ENCODE peak calls at places on chromosomes 7 and 10, in seven cellular contexts. A is psoas muscle, E is right atrium auricular region, U is foreskin fibroblast, O is cardiac muscle cell, W is upper lobe of right lung, C is D721Med. I is an unnamed sample.

GRCh38 chr10:50567384-50567783 is 56.4 kb downstream of the SGMS1 start:
- DNase-seq in A (no peak), E (no peak), U (no peak), O (no peak), W (no peak), C (no peak), I (no peak)

GRCh38 chr7:101169110-101169837 is 3.9 kb upstream of the VGF start:
- DNase-seq in A (no peak), E (no peak), U (peak; percentile 21), O (no peak), W (no peak), C (no peak), I (no peak)

GRCh38 chr7:75629042-75629441 is 109.7 kb downstream of the HIP1 start:
- DNase-seq in A (no peak), E (no peak), U (no peak), O (peak; percentile 35), W (no peak), C (no peak), I (no peak)

GRCh38 chr7:7653568-7654187 is 13.1 kb downstream of the UMAD1 start:
- DNase-seq in A (no peak), E (no peak), U (peak; percentile 18), O (peak; percentile 40), W (no peak), C (no peak), I (no peak)

GRCh38 chr7:147298611-147299043 is 1182.0 kb downstream of the CNTNAP2 start:
- DNase-seq in A (no peak), E (no peak), U (no peak), O (no peak), W (no peak), C (no peak), I (no peak)

GRCh38 chr7:44768663-44769361 is 20.2 kb downstream of the ZMIZ2 start:
- DNase-seq in A (no peak), E (no peak), U (peak; percentile 22), O (no peak), W (no peak), C (no peak), I (no peak)

GRCh38 chr10:29204119-29204518 is 84.8 kb upstream of the LYZL1 start:
- DNase-seq in A (no peak), E (no peak), U (no peak), O (peak; percentile 37), W (no peak), C (no peak), I (no peak)

GRCh38 chr7:28383949-28384348 is 28.4 kb upstream of the CREB5 start:
- DNase-seq in A (no peak), E (no peak), U (no peak), O (no peak), W (no peak), C (no peak), I (no peak)

GRCh38 chr10:30671011-30671616 is 41.6 kb upstream of the LYZL2 start:
- DNase-seq in A (no peak), E (no peak), U (peak; percentile 89), O (peak; percentile 72), W (no peak), C (no peak), I (no peak)

GRCh38 chr7:121420976-121421375 is 24.9 kb upstream of the FAM3C start:
- DNase-seq in A (no peak), E (no peak), U (no peak), O (no peak), W (no peak), C (no peak), I (no peak)

GRCh38 chr7:155316427-155317113 is 18.9 kb downstream of the INSIG1 start:
- DNase-seq in A (no peak), E (no peak), U (peak; percentile 25), O (no peak), W (no peak), C (no peak), I (no peak)

GRCh38 chr10:110544958-110545537 is 22.4 kb upstream of the SMC3 start:
- DNase-seq in A (no peak), E (no peak), U (peak; percentile 64), O (no peak), W (no peak), C (no peak), I (no peak)

GRCh38 chr7:25951414-25952276 is 200.4 kb upstream of the NFE2L3 start:
- DNase-seq in A (no peak), E (no peak), U (peak; percentile 27), O (no peak), W (no peak), C (no peak), I (peak; percentile 66)

GRCh38 chr10:63698815-63699205 is 177.6 kb downstream of the REEP3 start:
- DNase-seq in A (no peak), E (no peak), U (no peak), O (no peak), W (no peak), C (no peak), I (no peak)

GRCh38 chr7:138579136-138579535 is 119.1 kb downstream of the TRIM24 start:
- DNase-seq in A (no peak), E (no peak), U (no peak), O (no peak), W (no peak), C (no peak), I (no peak)

GRCh38 chr10:112799726-112800510 is 150.1 kb upstream of the TCF7L2 start:
- DNase-seq in A (no peak), E (no peak), U (no peak), O (no peak), W (no peak), C (no peak), I (no peak)

GRCh38 chr10:98642281-98642680 is 195.5 kb upstream of the HPS1 start:
- DNase-seq in A (no peak), E (no peak), U (no peak), O (no peak), W (no peak), C (no peak), I (no peak)

GRCh38 chr10:129956902-129957673 is 7.0 kb downstream of the EBF3 start:
- DNase-seq in A (no peak), E (no peak), U (no peak), O (no peak), W (no peak), C (no peak), I (no peak)

GRCh38 chr10:58384095-58384494 is 1.1 kb upstream of the TFAM start:
- DNase-seq in A (no peak), E (no peak), U (no peak), O (no peak), W (no peak), C (no peak), I (no peak)

GRCh38 chr10:120981601-120982381 is 130.6 kb downstream of the WDR11 start:
- DNase-seq in A (no peak), E (no peak), U (no peak), O (no peak), W (no peak), C (no peak), I (no peak)

GRCh38 chr10:101217450-101218281 is 11.6 kb downstream of the LBX1 start:
- DNase-seq in A (no peak), E (no peak), U (peak; percentile 49), O (peak; percentile 89), W (no peak), C (peak; percentile 62), I (no peak)

GRCh38 chr7:88095-88926 is 104.1 kb upstream of the FAM20C start:
- DNase-seq in A (no peak), E (no peak), U (no peak), O (peak; percentile 36), W (no peak), C (no peak), I (peak; percentile 55)
- TF ChIP-seq CTCF in A (no peak), E (no peak), U (no peak), O (no peak), W (no peak), C (no peak), I (no peak)

DNA sequence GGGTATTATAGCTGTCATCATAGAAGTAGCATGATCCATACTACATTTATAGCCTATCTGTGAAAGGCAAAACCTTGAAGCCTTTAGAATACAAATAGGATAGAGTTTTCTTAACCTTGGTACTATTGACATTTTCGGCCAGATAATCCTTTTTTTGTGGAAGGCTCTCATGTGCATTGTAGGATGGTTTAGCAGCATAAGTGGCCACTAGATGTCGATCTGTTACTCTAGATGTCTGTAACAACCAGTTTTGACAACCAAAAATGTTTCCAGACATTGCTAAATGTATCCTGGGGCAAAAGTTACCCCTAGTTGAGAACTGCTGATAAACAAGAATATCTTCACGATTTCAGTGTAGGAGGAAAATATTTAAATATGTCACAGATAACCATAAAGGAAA is 319.4 kb upstream of the GALNT17 start:
- DNase-seq in A (no peak), E (no peak), U (no peak), O (no peak), W (no peak), C (no peak), I (no peak)
- TF ChIP-seq CTCF in A (no peak), E (no peak), U (no peak), O (no peak), W (no peak), C (peak; percentile 26), I (no peak)

DNA sequence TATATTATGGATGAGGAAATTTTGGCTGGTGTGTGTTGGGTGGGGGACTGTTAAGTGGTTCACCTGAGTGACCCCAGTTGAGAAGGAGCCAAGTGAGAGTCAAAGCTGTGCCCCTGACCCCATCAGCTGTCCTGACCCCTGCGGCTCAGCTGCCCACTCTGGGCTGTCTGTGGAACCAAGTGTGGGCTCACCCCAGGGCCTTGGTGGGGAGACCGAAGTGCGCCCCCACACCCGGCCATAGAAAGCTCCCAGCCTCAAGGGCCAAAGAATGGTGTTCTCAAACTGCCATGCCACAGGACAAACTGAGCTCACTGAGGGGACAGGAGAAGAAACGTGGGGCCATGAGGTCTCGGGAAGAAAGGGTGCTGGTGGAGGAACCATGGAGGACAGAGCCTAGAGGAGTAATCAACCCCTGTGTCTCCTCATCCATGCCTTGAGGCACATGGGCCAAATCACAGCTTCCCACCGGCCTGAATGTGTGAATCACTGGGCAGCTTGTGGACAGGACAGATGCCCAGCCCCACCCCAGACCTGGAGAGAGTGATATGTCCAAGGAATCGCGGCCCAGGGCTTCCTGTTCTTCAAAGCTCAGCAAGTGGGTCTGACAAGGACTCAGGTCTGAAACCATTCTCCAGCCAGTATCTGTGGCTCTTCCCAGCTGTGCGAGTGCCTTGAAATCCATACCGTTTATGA is 86.2 kb upstream of the CACUL1 start:
- DNase-seq in A (no peak), E (no peak), U (no peak), O (no peak), W (no peak), C (no peak), I (no peak)
- TF ChIP-seq CTCF in A (no peak), E (no peak), U (no peak), O (no peak), W (no peak), C (no peak), I (no peak)

DNA sequence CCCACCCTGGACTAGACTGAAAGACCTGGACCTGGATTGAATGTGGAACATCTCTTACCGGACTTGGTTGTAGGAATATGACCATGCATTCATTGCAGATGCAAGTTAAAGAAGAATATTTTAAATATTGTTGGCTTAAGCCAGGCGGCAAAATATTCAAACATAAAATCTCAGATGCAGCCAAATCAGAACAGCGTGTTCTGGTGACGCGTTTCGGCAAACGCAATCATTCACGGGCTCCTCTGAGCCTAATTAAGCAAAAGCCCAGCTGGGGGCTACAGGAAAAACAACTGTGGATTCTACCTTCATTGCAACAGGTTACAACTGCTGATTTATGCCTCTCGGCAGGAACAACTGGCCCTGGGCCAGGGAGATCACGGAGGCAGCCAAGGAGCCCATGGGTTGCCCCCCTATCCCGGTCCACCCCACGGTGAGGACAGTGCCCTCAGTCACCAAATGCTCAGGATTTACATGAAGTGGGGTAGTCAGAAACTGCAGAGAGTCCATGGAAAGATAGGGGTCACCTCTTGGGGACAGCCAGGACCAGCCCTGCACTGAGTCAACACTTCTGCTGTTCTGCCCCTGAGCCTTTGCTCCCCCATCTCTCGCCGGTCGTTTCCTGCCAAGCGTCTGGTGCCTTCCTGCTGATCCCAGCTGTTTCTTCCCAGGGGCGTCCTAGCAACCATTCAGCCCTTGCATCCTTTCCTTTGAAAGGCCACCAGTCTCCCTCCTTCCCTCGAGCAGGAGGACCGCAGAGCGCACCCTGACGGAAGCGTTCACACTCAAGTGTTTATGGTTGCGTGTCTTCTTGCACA is 64.4 kb upstream of the SFMBT2 start:
- DNase-seq in A (peak; percentile 63), E (peak; percentile 54), U (peak; percentile 1), O (no peak), W (no peak), C (no peak), I (peak; percentile 72)
- TF ChIP-seq CTCF in A (no peak), E (no peak), U (no peak), O (no peak), W (no peak), C (no peak), I (no peak)

I was measured in sigmoid colon.